ENCODE peak calls at places on chromosomes 4 and X, in ten cellular contexts. B is HEK293T; Z is SW480; H is HFFc6; V is fibroblast of mammary gland; E is NCI-H345; F is activated T-helper 1 cell treated with anti-CD3 and anti-CD28 coated beads, Interleukin-2, amount 50 U/mL, for 16 hours; K is stimulated activated CD4-positive, alpha-beta T cell treated with anti-CD3 and anti-CD28 coated beads, Interleukin-4, amount 100 ng/mL, for 48 hours; A is neural crest cell; N is AG09319. L is an unnamed sample.
A peak's percentile ranks its signal among the peaks of the same experiment; 100 is the strongest.

GRCh38 chrX:46125139-46125538 is 420.1 kb downstream of the ZNF674 start:
- DNase-seq in B (no peak), V (peak; percentile 27), E (no peak), H (no peak), N (no peak), F (no peak), Z (no peak), A (no peak), K (no peak), L (no peak)

GRCh38 chr4:80184053-80184790 is 13.1 kb upstream of the PRDM8 start:
- DNase-seq in H (peak; percentile 80), B (peak; percentile 91), K (peak; percentile 93), Z (peak; percentile 55), N (peak; percentile 70), A (peak; percentile 84), F (peak; percentile 90), V (peak; percentile 81), E (peak; percentile 74), L (peak; percentile 72)

GRCh38 chrX:11427082-11428033 is 134.1 kb downstream of the AMELX start:
- DNase-seq in A (peak; percentile 2), E (no peak), H (no peak), F (no peak), B (no peak), Z (no peak), K (no peak), V (peak; percentile 32), N (no peak), L (no peak)

GRCh38 chrX:22192419-22193086 is 80.2 kb upstream of the CBLL2 start:
- DNase-seq in B (peak; percentile 75), H (peak; percentile 37), E (peak; percentile 71), N (no peak), F (peak; percentile 26), A (peak; percentile 69), Z (peak; percentile 52), V (peak; percentile 66), K (peak; percentile 19), L (peak; percentile 70)

GRCh38 chr4:15717647-15718416 is 15.0 kb downstream of the BST1 start:
- DNase-seq in Z (no peak), B (no peak), A (no peak), K (no peak), N (no peak), E (no peak), F (no peak), H (peak; percentile 52), V (no peak), L (no peak)

GRCh38 chr4:148053298-148054003 is 321.6 kb downstream of the ARHGAP10 start:
- DNase-seq in F (no peak), N (no peak), B (no peak), Z (no peak), E (no peak), K (no peak), A (no peak), H (no peak), V (no peak), L (no peak)

GRCh38 chr4:78864405-78865024 is 74.7 kb downstream of the PAQR3 start:
- DNase-seq in F (no peak), Z (peak; percentile 66), K (no peak), E (peak; percentile 61), H (peak; percentile 74), N (peak; percentile 62), A (no peak), V (peak; percentile 90), B (peak; percentile 49), L (peak; percentile 62)

GRCh38 chr4:31146366-31146765 is 426.2 kb downstream of the PCDH7 start:
- DNase-seq in V (no peak), H (no peak), N (no peak), B (no peak), K (no peak), Z (peak; percentile 26), F (no peak), A (no peak), E (no peak), L (peak; percentile 38)

L was measured in Caki2.